ENCODE peak calls at places on chromosomes 13 and 19, in five cellular contexts. D is GM12891, I is H1, K is K562, H is GM12878. O is an unnamed sample.

GRCh38 chr13:64083811-64084210 is 2668.2 kb upstream of the PCDH20 start:
- DNase-seq in D (no peak), K (no peak), H (no peak), I (no peak), O (no peak)

GRCh38 chr19:55536366-55536765 is 567 bp downstream of the SBK2 start:
- DNase-seq in K (no peak), H (no peak), I (no peak), D (no peak), O (no peak)

GRCh38 chr13:94613051-94613450 is 11.4 kb downstream of the GPR180 start:
- DNase-seq in K (no peak), D (no peak), I (no peak), H (no peak), O (no peak)

GRCh38 chr13:44237276-44237767 is 136.3 kb upstream of the SERP2 start:
- DNase-seq in K (no peak), H (peak), I (no peak), D (peak), O (peak)

GRCh38 chr13:94318418-94318817 is 161.1 kb downstream of the DCT start:
- DNase-seq in I (no peak), H (no peak), D (no peak), K (no peak), O (no peak)

GRCh38 chr13:113816925-113817859 is 46.7 kb downstream of the GAS6 start:
- DNase-seq in H (no peak), D (peak), I (no peak), K (peak), O (peak)

GRCh38 chr13:49812806-49813205 is 20.3 kb upstream of the KPNA3 start:
- DNase-seq in I (no peak), D (no peak), K (no peak), H (no peak), O (no peak)

GRCh38 chr19:52961981-52962380 is 700 bp downstream of the ZNF816 start:
- DNase-seq in H (no peak), D (no peak), I (no peak), K (peak), O (no peak)

GRCh38 chr19:3599776-3600183 is 6.9 kb downstream of the TBXA2R start:
- DNase-seq in K (peak), D (no peak), I (no peak), H (no peak), O (no peak)

GRCh38 chr19:28940751-28941500 is 272.0 kb downstream of the UQCRFS1 start:
- DNase-seq in D (no peak), I (no peak), H (no peak), K (no peak), O (no peak)

GRCh38 chr13:94988654-94989053 is 276.3 kb upstream of the SOX21 start:
- DNase-seq in H (no peak), K (no peak), D (no peak), I (no peak), O (no peak)

GRCh38 chr13:23681253-23681652 is 111.0 kb downstream of the TNFRSF19 start:
- DNase-seq in K (no peak), H (no peak), I (no peak), D (no peak), O (no peak)

GRCh38 chr13:30905932-30906383 is at the start of gene MEDAG:
- DNase-seq in I (no peak), K (no peak), D (no peak), H (no peak), O (no peak)

GRCh38 chr19:21466627-21467026 is 38.8 kb upstream of the ZNF429 start:
- DNase-seq in D (no peak), K (no peak), I (no peak), H (no peak), O (no peak)

GRCh38 chr19:21463449-21464105 is 41.8 kb upstream of the ZNF429 start:
- DNase-seq in I (peak), H (no peak), D (no peak), K (peak), O (no peak)

GRCh38 chr19:21474671-21475181 is 30.7 kb upstream of the ZNF429 start:
- DNase-seq in D (peak), I (peak), K (no peak), H (no peak), O (no peak)

GRCh38 chr19:21472507-21472906 is 32.9 kb upstream of the ZNF429 start:
- DNase-seq in I (no peak), D (no peak), H (no peak), K (no peak), O (no peak)

GRCh38 chr19:21468791-21469190 is 36.6 kb upstream of the ZNF429 start:
- DNase-seq in K (no peak), H (no peak), D (no peak), I (no peak), O (no peak)
- TF ChIP-seq TAF1 in K (no peak), H (no peak), D (no peak), I (no peak), O (no peak)

GRCh38 chr19:756232-756631 is 5.3 kb downstream of the MISP start:
- DNase-seq in D (no peak), K (peak), I (no peak), H (no peak), O (no peak)

GRCh38 chr19:756821-757688 is 6.1 kb downstream of the MISP start:
- DNase-seq in I (no peak), H (no peak), D (no peak), K (no peak), O (no peak)

GRCh38 chr19:754530-754929 is 3.6 kb downstream of the MISP start:
- DNase-seq in D (no peak), K (no peak), H (no peak), I (no peak), O (no peak)

GRCh38 chr19:752652-753517 is 2.0 kb downstream of the MISP start:
- DNase-seq in K (no peak), H (no peak), I (no peak), D (no peak), O (no peak)

DNA sequence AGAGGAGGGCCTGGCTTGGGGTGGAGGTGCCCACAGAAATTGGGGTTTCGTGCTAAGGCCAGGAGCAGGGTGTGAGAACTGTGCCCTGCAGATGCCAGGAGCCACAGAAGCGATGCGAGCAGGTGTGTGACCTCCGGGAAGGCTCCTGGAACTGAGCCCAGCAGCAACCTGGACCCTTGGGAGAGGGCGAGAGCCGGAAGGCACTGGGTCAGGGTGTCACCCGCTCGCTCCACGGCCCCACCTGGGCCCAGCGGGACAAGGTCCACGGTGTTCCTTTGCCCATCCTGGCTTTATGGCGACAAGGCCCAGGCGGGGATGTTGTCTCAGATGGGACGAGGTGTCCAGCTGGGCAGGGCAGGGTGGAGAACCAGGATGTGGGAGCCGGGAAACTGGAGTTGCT is 4.2 kb downstream of the MISP start:
- DNase-seq in K (no peak), H (no peak), I (no peak), D (no peak), O (no peak)
- TF ChIP-seq POLR2A in K (no peak), H (no peak), I (no peak), D (no peak), O (no peak)

DNA sequence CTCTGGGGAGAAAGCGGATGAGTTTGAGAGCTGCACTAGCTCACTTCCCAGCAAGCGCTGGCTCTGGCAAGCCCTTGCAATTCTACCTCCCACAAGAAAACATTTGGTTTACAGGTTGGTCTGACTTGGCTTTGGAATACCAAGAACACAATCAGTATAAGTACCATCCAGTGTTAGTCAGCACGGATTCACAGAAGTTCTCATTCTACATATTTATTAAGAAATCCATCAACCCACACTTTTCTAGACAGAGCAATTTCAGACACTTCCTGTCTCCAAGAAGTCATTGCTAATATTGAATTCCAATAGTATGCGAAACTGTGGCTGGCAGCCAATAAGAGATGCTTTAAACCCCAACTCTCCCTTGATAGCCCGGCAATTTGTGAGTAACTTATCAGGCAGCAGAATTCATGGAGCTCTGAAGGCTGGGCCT is 59.5 kb upstream of the WASF3 start:
- DNase-seq in D (no peak), I (no peak), K (no peak), H (no peak), O (no peak)
- TF ChIP-seq TAF1 in D (no peak), I (no peak), K (no peak), H (no peak), O (no peak)

GRCh38 chr19:51108066-51108804 is at the start of gene CTU1:
- DNase-seq in I (peak), H (peak), K (peak), D (peak), O (peak)
- TF ChIP-seq POLR2A in I (peak), H (peak), K (peak), D (no peak), O (peak)

GRCh38 chr13:83423361-83423760 is 458.9 kb downstream of the SLITRK1 start:
- DNase-seq in I (no peak), K (no peak), D (no peak), H (no peak), O (no peak)
- TF ChIP-seq TAF1 in I (no peak), K (no peak), D (no peak), H (no peak), O (no peak)

GRCh38 chr19:57362997-57363705 is at the start of the genes TRAPPC2B and ZNF547:
- DNase-seq in D (peak), K (peak), H (peak), I (peak), O (peak)
- TF ChIP-seq POLR2A in D (peak), K (peak), H (peak), I (peak), O (peak)

GRCh38 chr19:50325310-50326100 is 3.7 kb downstream of the KCNC3 start:
- DNase-seq in D (peak), K (peak), H (no peak), I (peak), O (peak)
- TF ChIP-seq TAF1 in D (no peak), K (no peak), H (no peak), I (no peak), O (no peak)

GRCh38 chr13:112742583-112742982 is 52.7 kb downstream of the ATP11A start:
- DNase-seq in I (no peak), K (no peak), D (no peak), H (no peak), O (no peak)
- TF ChIP-seq POLR2A in I (no peak), K (no peak), D (no peak), H (no peak), O (no peak)

GRCh38 chr19:14555918-14556661 is 15.8 kb downstream of the NDUFB7 start:
- DNase-seq in D (no peak), H (no peak), K (no peak), I (no peak), O (no peak)
- TF ChIP-seq TAF1 in D (no peak), H (no peak), K (no peak), I (no peak), O (no peak)

DNA sequence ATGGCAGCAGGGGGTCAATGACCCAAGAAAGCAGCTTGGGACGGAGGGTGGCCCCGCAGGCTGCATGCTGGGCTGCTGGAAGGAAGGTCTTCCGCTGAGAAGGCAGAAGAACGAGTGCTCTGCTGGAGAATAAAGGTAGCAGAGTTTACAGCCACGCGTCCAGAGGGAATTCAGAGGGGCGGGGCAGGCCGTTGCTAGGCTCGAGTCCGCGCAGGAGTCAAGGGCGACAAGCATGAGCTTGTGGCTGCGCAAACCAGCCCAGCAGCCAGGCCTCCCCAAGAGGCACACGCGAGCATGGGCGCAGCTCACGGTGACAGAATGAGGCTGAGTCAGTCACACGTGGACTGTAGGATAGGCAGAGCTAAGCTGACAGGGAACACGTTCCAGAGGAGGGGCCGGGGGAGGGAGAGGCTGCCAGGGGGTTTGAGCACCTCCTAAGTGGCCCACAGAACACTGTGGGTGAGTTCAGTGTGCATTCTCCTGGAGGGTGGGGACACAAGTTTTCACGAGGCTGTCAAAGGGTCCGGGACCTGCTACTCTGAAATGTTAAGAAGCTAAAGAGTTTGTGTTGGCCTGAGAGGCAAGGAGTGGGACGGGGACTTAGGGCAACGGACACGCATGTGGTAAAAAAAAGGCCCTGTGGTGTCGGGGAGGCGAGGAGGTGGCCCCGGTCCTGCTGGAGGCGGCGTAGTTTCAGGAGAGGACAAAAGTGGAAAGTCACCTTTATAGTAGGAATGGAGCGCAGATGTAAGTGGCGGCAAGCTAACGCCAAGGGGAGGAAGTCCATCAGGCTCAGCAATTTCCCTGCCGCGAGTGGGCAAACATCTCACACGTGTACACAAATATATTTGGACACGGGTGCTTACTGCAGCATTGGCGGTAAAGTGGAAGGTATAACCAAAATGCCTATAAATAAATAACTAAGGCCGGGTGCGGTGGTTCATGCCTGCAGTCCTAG is 17.7 kb downstream of the RFX2 start:
- DNase-seq in I (peak), H (no peak), K (peak), D (no peak), O (no peak)
- TF ChIP-seq POLR2A in I (no peak), H (no peak), K (peak), D (no peak), O (no peak)